ENCODE peak calls at places on chromosomes 2 and 18, in eight cellular contexts. One of them, this sample, is unnamed.

GRCh38 chr2:26629346-26629630 is 11.9 kb downstream of the CIB4 start:
- DNase-seq in cerebellar nuclear complex: no peak
- DNase-seq in osteocyte: no peak
- DNase-seq in ovary: no peak
- DNase-seq in activated CD8-positive, alpha-beta memory T cell treated with anti-CD3 and anti-CD28 coated beads, Interleukin-2, amount 50 U/mL, for 4 hours: no peak
- DNase-seq in amygdala: no peak
- DNase-seq in fibroblast of the aortic adventitia: no peak
- DNase-seq in KG1: no peak
- DNase-seq in this sample: no peak

GRCh38 chr2:16678964-16679363 is 13.3 kb upstream of the CYRIA start:
- DNase-seq in cerebellar nuclear complex: no peak
- DNase-seq in osteocyte: no peak
- DNase-seq in ovary: no peak
- DNase-seq in activated CD8-positive, alpha-beta memory T cell treated with anti-CD3 and anti-CD28 coated beads, Interleukin-2, amount 50 U/mL, for 4 hours: no peak
- DNase-seq in amygdala: no peak
- DNase-seq in fibroblast of the aortic adventitia: no peak
- DNase-seq in KG1: no peak
- DNase-seq in this sample: no peak

GRCh38 chr2:63364866-63365265 is 223.4 kb downstream of the WDPCP start:
- DNase-seq in cerebellar nuclear complex: no peak
- DNase-seq in osteocyte: no peak
- DNase-seq in ovary: no peak
- DNase-seq in activated CD8-positive, alpha-beta memory T cell treated with anti-CD3 and anti-CD28 coated beads, Interleukin-2, amount 50 U/mL, for 4 hours: no peak
- DNase-seq in amygdala: no peak
- DNase-seq in fibroblast of the aortic adventitia: no peak
- DNase-seq in KG1: no peak
- DNase-seq in this sample: no peak

GRCh38 chr2:64654063-64654811 is 524 bp upstream of the SERTAD2 start:
- DNase-seq in cerebellar nuclear complex: no peak
- DNase-seq in osteocyte: peak
- DNase-seq in ovary: peak
- DNase-seq in activated CD8-positive, alpha-beta memory T cell treated with anti-CD3 and anti-CD28 coated beads, Interleukin-2, amount 50 U/mL, for 4 hours: peak
- DNase-seq in amygdala: no peak
- DNase-seq in fibroblast of the aortic adventitia: peak
- DNase-seq in KG1: peak
- DNase-seq in this sample: peak

GRCh38 chr18:77248873-77249582 is 620 bp upstream of the GALR1 start:
- DNase-seq in cerebellar nuclear complex: no peak
- DNase-seq in osteocyte: no peak
- DNase-seq in ovary: no peak
- DNase-seq in activated CD8-positive, alpha-beta memory T cell treated with anti-CD3 and anti-CD28 coated beads, Interleukin-2, amount 50 U/mL, for 4 hours: no peak
- DNase-seq in amygdala: no peak
- DNase-seq in fibroblast of the aortic adventitia: peak
- DNase-seq in KG1: no peak
- DNase-seq in this sample: no peak

GRCh38 chr2:189178726-189179606 is 595 bp downstream of the COL5A2 start:
- DNase-seq in cerebellar nuclear complex: no peak
- DNase-seq in osteocyte: no peak
- DNase-seq in ovary: no peak
- DNase-seq in activated CD8-positive, alpha-beta memory T cell treated with anti-CD3 and anti-CD28 coated beads, Interleukin-2, amount 50 U/mL, for 4 hours: no peak
- DNase-seq in amygdala: no peak
- DNase-seq in fibroblast of the aortic adventitia: peak
- DNase-seq in KG1: no peak
- DNase-seq in this sample: peak

GRCh38 chr2:197613509-197613987 is 61.8 kb downstream of the RFTN2 start:
- DNase-seq in cerebellar nuclear complex: no peak
- DNase-seq in osteocyte: no peak
- DNase-seq in ovary: no peak
- DNase-seq in activated CD8-positive, alpha-beta memory T cell treated with anti-CD3 and anti-CD28 coated beads, Interleukin-2, amount 50 U/mL, for 4 hours: no peak
- DNase-seq in amygdala: no peak
- DNase-seq in fibroblast of the aortic adventitia: no peak
- DNase-seq in KG1: no peak
- DNase-seq in this sample: no peak

GRCh38 chr18:62938451-62938850 is 223.1 kb downstream of the PHLPP1 start:
- DNase-seq in cerebellar nuclear complex: no peak
- DNase-seq in osteocyte: no peak
- DNase-seq in ovary: no peak
- DNase-seq in activated CD8-positive, alpha-beta memory T cell treated with anti-CD3 and anti-CD28 coated beads, Interleukin-2, amount 50 U/mL, for 4 hours: no peak
- DNase-seq in amygdala: no peak
- DNase-seq in fibroblast of the aortic adventitia: no peak
- DNase-seq in KG1: no peak
- DNase-seq in this sample: no peak

GRCh38 chr2:44178950-44179349 is 10.3 kb downstream of the PPM1B start:
- DNase-seq in cerebellar nuclear complex: no peak
- DNase-seq in osteocyte: no peak
- DNase-seq in ovary: no peak
- DNase-seq in activated CD8-positive, alpha-beta memory T cell treated with anti-CD3 and anti-CD28 coated beads, Interleukin-2, amount 50 U/mL, for 4 hours: no peak
- DNase-seq in amygdala: no peak
- DNase-seq in fibroblast of the aortic adventitia: no peak
- DNase-seq in KG1: no peak
- DNase-seq in this sample: no peak

GRCh38 chr2:65465124-65465523 is 32.7 kb upstream of the SPRED2 start:
- DNase-seq in cerebellar nuclear complex: no peak
- DNase-seq in osteocyte: no peak
- DNase-seq in ovary: no peak
- DNase-seq in activated CD8-positive, alpha-beta memory T cell treated with anti-CD3 and anti-CD28 coated beads, Interleukin-2, amount 50 U/mL, for 4 hours: no peak
- DNase-seq in amygdala: no peak
- DNase-seq in fibroblast of the aortic adventitia: peak
- DNase-seq in KG1: no peak
- DNase-seq in this sample: no peak

GRCh38 chr2:176115883-176116813 is at the start of gene HOXD10:
- DNase-seq in cerebellar nuclear complex: no peak
- DNase-seq in osteocyte: no peak
- DNase-seq in ovary: peak
- DNase-seq in activated CD8-positive, alpha-beta memory T cell treated with anti-CD3 and anti-CD28 coated beads, Interleukin-2, amount 50 U/mL, for 4 hours: no peak
- DNase-seq in amygdala: no peak
- DNase-seq in fibroblast of the aortic adventitia: no peak
- DNase-seq in KG1: no peak
- DNase-seq in this sample: no peak

GRCh38 chr2:37376421-37377186 is 32.2 kb downstream of the QPCT start:
- DNase-seq in cerebellar nuclear complex: no peak
- DNase-seq in osteocyte: no peak
- DNase-seq in ovary: no peak
- DNase-seq in activated CD8-positive, alpha-beta memory T cell treated with anti-CD3 and anti-CD28 coated beads, Interleukin-2, amount 50 U/mL, for 4 hours: no peak
- DNase-seq in amygdala: no peak
- DNase-seq in fibroblast of the aortic adventitia: peak
- DNase-seq in KG1: no peak
- DNase-seq in this sample: no peak

GRCh38 chr2:142693171-142693950 is 184.1 kb upstream of the KYNU start:
- DNase-seq in cerebellar nuclear complex: no peak
- DNase-seq in osteocyte: no peak
- DNase-seq in ovary: no peak
- DNase-seq in activated CD8-positive, alpha-beta memory T cell treated with anti-CD3 and anti-CD28 coated beads, Interleukin-2, amount 50 U/mL, for 4 hours: no peak
- DNase-seq in amygdala: no peak
- DNase-seq in fibroblast of the aortic adventitia: no peak
- DNase-seq in KG1: no peak
- DNase-seq in this sample: no peak

GRCh38 chr2:19035238-19035637 is 323.2 kb downstream of the OSR1 start:
- DNase-seq in cerebellar nuclear complex: no peak
- DNase-seq in osteocyte: no peak
- DNase-seq in ovary: peak
- DNase-seq in activated CD8-positive, alpha-beta memory T cell treated with anti-CD3 and anti-CD28 coated beads, Interleukin-2, amount 50 U/mL, for 4 hours: no peak
- DNase-seq in amygdala: no peak
- DNase-seq in fibroblast of the aortic adventitia: peak
- DNase-seq in KG1: no peak
- DNase-seq in this sample: peak

GRCh38 chr2:217817466-217818292 is 185.1 kb downstream of the TNS1 start:
- DNase-seq in cerebellar nuclear complex: no peak
- DNase-seq in osteocyte: no peak
- DNase-seq in ovary: no peak
- DNase-seq in activated CD8-positive, alpha-beta memory T cell treated with anti-CD3 and anti-CD28 coated beads, Interleukin-2, amount 50 U/mL, for 4 hours: no peak
- DNase-seq in amygdala: no peak
- DNase-seq in fibroblast of the aortic adventitia: no peak
- DNase-seq in KG1: no peak
- DNase-seq in this sample: no peak

GRCh38 chr2:122114421-122114820 is 359.0 kb downstream of the TSN start:
- DNase-seq in cerebellar nuclear complex: no peak
- DNase-seq in osteocyte: no peak
- DNase-seq in ovary: no peak
- DNase-seq in activated CD8-positive, alpha-beta memory T cell treated with anti-CD3 and anti-CD28 coated beads, Interleukin-2, amount 50 U/mL, for 4 hours: no peak
- DNase-seq in amygdala: no peak
- DNase-seq in fibroblast of the aortic adventitia: no peak
- DNase-seq in KG1: no peak
- DNase-seq in this sample: no peak

GRCh38 chr18:33372442-33372841 is 68.1 kb downstream of the CCDC178 start:
- DNase-seq in cerebellar nuclear complex: no peak
- DNase-seq in osteocyte: no peak
- DNase-seq in ovary: no peak
- DNase-seq in activated CD8-positive, alpha-beta memory T cell treated with anti-CD3 and anti-CD28 coated beads, Interleukin-2, amount 50 U/mL, for 4 hours: no peak
- DNase-seq in amygdala: no peak
- DNase-seq in fibroblast of the aortic adventitia: no peak
- DNase-seq in KG1: no peak
- DNase-seq in this sample: no peak

GRCh38 chr2:4391013-4391412 is 687.6 kb downstream of the DCDC2C start:
- DNase-seq in cerebellar nuclear complex: no peak
- DNase-seq in osteocyte: no peak
- DNase-seq in ovary: no peak
- DNase-seq in activated CD8-positive, alpha-beta memory T cell treated with anti-CD3 and anti-CD28 coated beads, Interleukin-2, amount 50 U/mL, for 4 hours: no peak
- DNase-seq in amygdala: no peak
- DNase-seq in fibroblast of the aortic adventitia: no peak
- DNase-seq in KG1: no peak
- DNase-seq in this sample: no peak

GRCh38 chr2:213187833-213188532 is 36.6 kb upstream of the IKZF2 start:
- DNase-seq in cerebellar nuclear complex: no peak
- DNase-seq in osteocyte: no peak
- DNase-seq in ovary: no peak
- DNase-seq in activated CD8-positive, alpha-beta memory T cell treated with anti-CD3 and anti-CD28 coated beads, Interleukin-2, amount 50 U/mL, for 4 hours: no peak
- DNase-seq in amygdala: no peak
- DNase-seq in fibroblast of the aortic adventitia: peak
- DNase-seq in KG1: no peak
- DNase-seq in this sample: no peak

GRCh38 chr2:54402350-54402749 is 53.8 kb upstream of the SPTBN1 start:
- DNase-seq in cerebellar nuclear complex: no peak
- DNase-seq in osteocyte: no peak
- DNase-seq in ovary: peak
- DNase-seq in activated CD8-positive, alpha-beta memory T cell treated with anti-CD3 and anti-CD28 coated beads, Interleukin-2, amount 50 U/mL, for 4 hours: no peak
- DNase-seq in amygdala: no peak
- DNase-seq in fibroblast of the aortic adventitia: peak
- DNase-seq in KG1: no peak
- DNase-seq in this sample: peak

GRCh38 chr2:55099878-55100820 is 49.9 kb upstream of the RTN4 start:
- DNase-seq in cerebellar nuclear complex: no peak
- DNase-seq in osteocyte: peak
- DNase-seq in ovary: no peak
- DNase-seq in activated CD8-positive, alpha-beta memory T cell treated with anti-CD3 and anti-CD28 coated beads, Interleukin-2, amount 50 U/mL, for 4 hours: no peak
- DNase-seq in amygdala: no peak
- DNase-seq in fibroblast of the aortic adventitia: peak
- DNase-seq in KG1: no peak
- DNase-seq in this sample: no peak

GRCh38 chr18:43866696-43867095 is 589.4 kb upstream of the SYT4 start:
- DNase-seq in cerebellar nuclear complex: no peak
- DNase-seq in osteocyte: no peak
- DNase-seq in ovary: no peak
- DNase-seq in activated CD8-positive, alpha-beta memory T cell treated with anti-CD3 and anti-CD28 coated beads, Interleukin-2, amount 50 U/mL, for 4 hours: no peak
- DNase-seq in amygdala: no peak
- DNase-seq in fibroblast of the aortic adventitia: no peak
- DNase-seq in KG1: no peak
- DNase-seq in this sample: no peak

GRCh38 chr18:73479472-73479871 is 611.7 kb upstream of the NETO1 start:
- DNase-seq in cerebellar nuclear complex: no peak
- DNase-seq in osteocyte: no peak
- DNase-seq in ovary: no peak
- DNase-seq in activated CD8-positive, alpha-beta memory T cell treated with anti-CD3 and anti-CD28 coated beads, Interleukin-2, amount 50 U/mL, for 4 hours: no peak
- DNase-seq in amygdala: no peak
- DNase-seq in fibroblast of the aortic adventitia: peak
- DNase-seq in KG1: no peak
- DNase-seq in this sample: no peak

GRCh38 chr2:132581917-132582316 is 88.1 kb downstream of the LYPD1 start:
- DNase-seq in cerebellar nuclear complex: no peak
- DNase-seq in osteocyte: peak
- DNase-seq in ovary: no peak
- DNase-seq in activated CD8-positive, alpha-beta memory T cell treated with anti-CD3 and anti-CD28 coated beads, Interleukin-2, amount 50 U/mL, for 4 hours: no peak
- DNase-seq in amygdala: no peak
- DNase-seq in fibroblast of the aortic adventitia: no peak
- DNase-seq in KG1: no peak
- DNase-seq in this sample: no peak

GRCh38 chr2:36780231-36780808 is 83.8 kb downstream of the VIT start:
- DNase-seq in cerebellar nuclear complex: no peak
- DNase-seq in osteocyte: no peak
- DNase-seq in ovary: no peak
- DNase-seq in activated CD8-positive, alpha-beta memory T cell treated with anti-CD3 and anti-CD28 coated beads, Interleukin-2, amount 50 U/mL, for 4 hours: no peak
- DNase-seq in amygdala: peak
- DNase-seq in fibroblast of the aortic adventitia: peak
- DNase-seq in KG1: peak
- DNase-seq in this sample: no peak

GRCh38 chr2:234682492-234683228 is 185.8 kb upstream of the ARL4C start:
- DNase-seq in cerebellar nuclear complex: no peak
- DNase-seq in osteocyte: peak
- DNase-seq in ovary: no peak
- DNase-seq in activated CD8-positive, alpha-beta memory T cell treated with anti-CD3 and anti-CD28 coated beads, Interleukin-2, amount 50 U/mL, for 4 hours: no peak
- DNase-seq in amygdala: no peak
- DNase-seq in fibroblast of the aortic adventitia: peak
- DNase-seq in KG1: no peak
- DNase-seq in this sample: no peak

GRCh38 chr2:38698604-38699003 is 32.7 kb downstream of the GALM start:
- DNase-seq in cerebellar nuclear complex: no peak
- DNase-seq in osteocyte: no peak
- DNase-seq in ovary: no peak
- DNase-seq in activated CD8-positive, alpha-beta memory T cell treated with anti-CD3 and anti-CD28 coated beads, Interleukin-2, amount 50 U/mL, for 4 hours: no peak
- DNase-seq in amygdala: no peak
- DNase-seq in fibroblast of the aortic adventitia: no peak
- DNase-seq in KG1: no peak
- DNase-seq in this sample: no peak

GRCh38 chr2:60520477-60520876 is 33.0 kb downstream of the BCL11A start:
- DNase-seq in cerebellar nuclear complex: no peak
- DNase-seq in osteocyte: peak
- DNase-seq in ovary: no peak
- DNase-seq in activated CD8-positive, alpha-beta memory T cell treated with anti-CD3 and anti-CD28 coated beads, Interleukin-2, amount 50 U/mL, for 4 hours: no peak
- DNase-seq in amygdala: no peak
- DNase-seq in fibroblast of the aortic adventitia: no peak
- DNase-seq in KG1: no peak
- DNase-seq in this sample: no peak

GRCh38 chr2:220785181-220785580 is 786.9 kb downstream of the EPHA4 start:
- DNase-seq in cerebellar nuclear complex: no peak
- DNase-seq in osteocyte: no peak
- DNase-seq in ovary: no peak
- DNase-seq in activated CD8-positive, alpha-beta memory T cell treated with anti-CD3 and anti-CD28 coated beads, Interleukin-2, amount 50 U/mL, for 4 hours: no peak
- DNase-seq in amygdala: no peak
- DNase-seq in fibroblast of the aortic adventitia: no peak
- DNase-seq in KG1: no peak
- DNase-seq in this sample: no peak

GRCh38 chr18:40929389-40929788 is 1025.6 kb upstream of the PIK3C3 start:
- DNase-seq in cerebellar nuclear complex: no peak
- DNase-seq in osteocyte: no peak
- DNase-seq in ovary: no peak
- DNase-seq in activated CD8-positive, alpha-beta memory T cell treated with anti-CD3 and anti-CD28 coated beads, Interleukin-2, amount 50 U/mL, for 4 hours: no peak
- DNase-seq in amygdala: no peak
- DNase-seq in fibroblast of the aortic adventitia: no peak
- DNase-seq in KG1: no peak
- DNase-seq in this sample: no peak

GRCh38 chr2:8148260-8148880 is 533.5 kb upstream of the ID2 start:
- DNase-seq in cerebellar nuclear complex: no peak
- DNase-seq in osteocyte: no peak
- DNase-seq in ovary: no peak
- DNase-seq in activated CD8-positive, alpha-beta memory T cell treated with anti-CD3 and anti-CD28 coated beads, Interleukin-2, amount 50 U/mL, for 4 hours: no peak
- DNase-seq in amygdala: no peak
- DNase-seq in fibroblast of the aortic adventitia: peak
- DNase-seq in KG1: no peak
- DNase-seq in this sample: no peak

GRCh38 chr2:164992818-164993217 is 37.5 kb upstream of the SLC38A11 start:
- DNase-seq in cerebellar nuclear complex: peak
- DNase-seq in osteocyte: no peak
- DNase-seq in ovary: no peak
- DNase-seq in activated CD8-positive, alpha-beta memory T cell treated with anti-CD3 and anti-CD28 coated beads, Interleukin-2, amount 50 U/mL, for 4 hours: peak
- DNase-seq in amygdala: peak
- DNase-seq in fibroblast of the aortic adventitia: peak
- DNase-seq in KG1: no peak
- DNase-seq in this sample: no peak

GRCh38 chr18:48161911-48162698 is 231.6 kb upstream of the SMAD2 start:
- DNase-seq in cerebellar nuclear complex: no peak
- DNase-seq in osteocyte: no peak
- DNase-seq in ovary: no peak
- DNase-seq in activated CD8-positive, alpha-beta memory T cell treated with anti-CD3 and anti-CD28 coated beads, Interleukin-2, amount 50 U/mL, for 4 hours: no peak
- DNase-seq in amygdala: no peak
- DNase-seq in fibroblast of the aortic adventitia: no peak
- DNase-seq in KG1: no peak
- DNase-seq in this sample: no peak

GRCh38 chr2:233460726-233461431 is 105.7 kb downstream of the USP40 start:
- DNase-seq in cerebellar nuclear complex: peak
- DNase-seq in osteocyte: no peak
- DNase-seq in ovary: no peak
- DNase-seq in activated CD8-positive, alpha-beta memory T cell treated with anti-CD3 and anti-CD28 coated beads, Interleukin-2, amount 50 U/mL, for 4 hours: no peak
- DNase-seq in amygdala: peak
- DNase-seq in fibroblast of the aortic adventitia: no peak
- DNase-seq in KG1: no peak
- DNase-seq in this sample: no peak